ENCODE peak calls at places on chromosome 2, in ten cellular contexts. A is A549, Z is neuronal stem cell, T is hepatocyte, C is IMR-90, G is cardiac fibroblast, E is Peyer's patch, V is lung, R is foreskin fibroblast, U is upper lobe of right lung. M is an unnamed sample.

GRCh38 chr2:163771596-163771995 is 35.8 kb upstream of the FIGN start:
- DNase-seq in A (peak; percentile 2), Z (no peak), T (no peak), C (no peak), G (no peak), E (no peak), V (no peak), R (no peak), U (no peak), M (no peak)

GRCh38 chr2:177763532-177764265 is 308.9 kb downstream of the PDE11A start:
- DNase-seq in A (peak; percentile 45), Z (peak; percentile 77), T (peak; percentile 89), C (peak; percentile 58), G (peak; percentile 75), E (peak; percentile 70), V (peak; percentile 75), R (peak; percentile 38), U (peak; percentile 79), M (no peak)

GRCh38 chr2:60152226-60152833 is 401.1 kb downstream of the BCL11A start:
- DNase-seq in A (peak; percentile 8), Z (no peak), T (peak; percentile 42), C (peak; percentile 12), G (no peak), E (no peak), V (no peak), R (no peak), U (no peak), M (no peak)

GRCh38 chr2:171943869-171944268 is 21.6 kb downstream of the HAT1 start:
- DNase-seq in A (no peak), Z (no peak), T (no peak), C (no peak), G (no peak), E (no peak), V (no peak), R (no peak), U (no peak), M (no peak)

GRCh38 chr2:157777425-157777824 is 98.7 kb downstream of the ACVR1 start:
- DNase-seq in A (peak; percentile 24), Z (no peak), T (peak; percentile 44), C (peak; percentile 69), G (peak; percentile 77), E (no peak), V (peak; percentile 47), R (peak; percentile 42), U (no peak), M (peak; percentile 11)

GRCh38 chr2:241009601-241010530 is 11.4 kb downstream of the SNED1 start:
- DNase-seq in A (no peak), Z (no peak), T (peak; percentile 60), C (peak; percentile 50), G (peak; percentile 97), E (peak; percentile 54), V (peak; percentile 64), R (peak; percentile 70), U (peak; percentile 82), M (peak; percentile 79)

GRCh38 chr2:228675042-228675441 is 493.6 kb upstream of the SPHKAP start:
- DNase-seq in A (no peak), Z (no peak), T (no peak), C (peak; percentile 45), G (peak; percentile 84), E (no peak), V (no peak), R (peak; percentile 64), U (no peak), M (peak; percentile 32)

GRCh38 chr2:237529452-237530402 is 36.6 kb upstream of the PRLH start:
- DNase-seq in A (no peak), Z (no peak), T (no peak), C (no peak), G (no peak), E (no peak), V (no peak), R (no peak), U (no peak), M (no peak)

GRCh38 chr2:153213022-153213421 is 265.5 kb downstream of the RPRM start:
- DNase-seq in A (no peak), Z (no peak), T (no peak), C (no peak), G (no peak), E (no peak), V (no peak), R (no peak), U (no peak), M (no peak)
- H3K4me3 ChIP-seq in A (no peak overlapping the region), Z (no peak overlapping the region), T (no peak overlapping the region), C (no peak overlapping the region), G (no peak overlapping the region), E (no peak overlapping the region), V (no peak overlapping the region), R (no peak overlapping the region), U (no peak overlapping the region), M (no peak overlapping the region)

GRCh38 chr2:132420776-132421175 is 4.2 kb downstream of the GPR39 start:
- DNase-seq in A (no peak), Z (no peak), T (no peak), C (no peak), G (no peak), E (no peak), V (no peak), R (no peak), U (no peak), M (no peak)

GRCh38 chr2:132415256-132416079 is 1.1 kb upstream of the GPR39 start:
- DNase-seq in A (peak; percentile 21), Z (no peak), T (peak; percentile 36), C (peak; percentile 27), G (peak; percentile 11), E (no peak), V (no peak), R (peak; percentile 51), U (peak; percentile 68), M (no peak)

GRCh38 chr2:132417430-132418035 is 928 bp downstream of the GPR39 start:
- DNase-seq in A (no peak), Z (no peak), T (no peak), C (no peak), G (no peak), E (no peak), V (no peak), R (no peak), U (no peak), M (no peak)

GRCh38 chr2:132416080-132416911 is at the start of gene GPR39:
- DNase-seq in A (peak; percentile 88), Z (peak; percentile 48), T (peak; percentile 95), C (peak; percentile 96), G (peak; percentile 90), E (peak; percentile 95), V (peak; percentile 94), R (peak; percentile 99), U (peak; percentile 96), M (peak; percentile 84)

DNA sequence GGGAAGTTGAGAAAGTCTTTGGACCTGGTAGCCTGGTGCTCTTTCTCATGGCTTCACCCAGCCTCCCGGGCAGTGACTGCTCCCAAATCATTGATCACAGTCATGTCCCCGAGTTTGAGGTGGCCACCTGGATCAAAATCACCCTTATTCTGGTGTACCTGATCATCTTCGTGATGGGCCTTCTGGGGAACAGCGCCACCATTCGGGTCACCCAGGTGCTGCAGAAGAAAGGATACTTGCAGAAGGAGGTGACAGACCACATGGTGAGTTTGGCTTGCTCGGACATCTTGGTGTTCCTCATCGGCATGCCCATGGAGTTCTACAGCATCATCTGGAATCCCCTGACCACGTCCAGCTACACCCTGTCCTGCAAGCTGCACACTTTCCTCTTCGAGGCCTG is 391 bp downstream of the GPR39 start:
- DNase-seq in A (peak; percentile 27), Z (no peak), T (no peak), C (no peak), G (no peak), E (peak; percentile 55), V (no peak), R (no peak), U (peak; percentile 66), M (no peak)
- H3K4me3 ChIP-seq in A (peak overlapping the region; percentile 47), Z (no peak overlapping the region), T (peak overlapping the region; percentile 19), C (no peak overlapping the region), G (no peak overlapping the region), E (peak overlapping the region; percentile 31), V (no peak overlapping the region), R (peak overlapping the region; percentile 48), U (peak overlapping the region; percentile 57), M (no peak overlapping the region)

GRCh38 chr2:199455186-199455532 is 2.6 kb downstream of the SATB2 start:
- DNase-seq in A (no peak), Z (no peak), T (no peak), C (no peak), G (no peak), E (no peak), V (no peak), R (no peak), U (no peak), M (no peak)

GRCh38 chr2:199458017-199458805 is 472 bp upstream of the SATB2 start:
- DNase-seq in A (peak; percentile 28), Z (peak; percentile 41), T (peak; percentile 69), C (no peak), G (no peak), E (peak; percentile 77), V (no peak), R (peak; percentile 44), U (peak; percentile 67), M (no peak)

GRCh38 chr2:199456383-199457146 is 1.2 kb downstream of the SATB2 start:
- DNase-seq in A (peak; percentile 10), Z (no peak), T (no peak), C (no peak), G (no peak), E (no peak), V (no peak), R (no peak), U (no peak), M (no peak)

GRCh38 chr2:199457147-199458016 is at the start of gene SATB2:
- DNase-seq in A (peak; percentile 25), Z (peak; percentile 31), T (peak; percentile 56), C (peak; percentile 78), G (peak; percentile 21), E (peak; percentile 74), V (no peak), R (peak; percentile 74), U (peak; percentile 63), M (no peak)

DNA sequence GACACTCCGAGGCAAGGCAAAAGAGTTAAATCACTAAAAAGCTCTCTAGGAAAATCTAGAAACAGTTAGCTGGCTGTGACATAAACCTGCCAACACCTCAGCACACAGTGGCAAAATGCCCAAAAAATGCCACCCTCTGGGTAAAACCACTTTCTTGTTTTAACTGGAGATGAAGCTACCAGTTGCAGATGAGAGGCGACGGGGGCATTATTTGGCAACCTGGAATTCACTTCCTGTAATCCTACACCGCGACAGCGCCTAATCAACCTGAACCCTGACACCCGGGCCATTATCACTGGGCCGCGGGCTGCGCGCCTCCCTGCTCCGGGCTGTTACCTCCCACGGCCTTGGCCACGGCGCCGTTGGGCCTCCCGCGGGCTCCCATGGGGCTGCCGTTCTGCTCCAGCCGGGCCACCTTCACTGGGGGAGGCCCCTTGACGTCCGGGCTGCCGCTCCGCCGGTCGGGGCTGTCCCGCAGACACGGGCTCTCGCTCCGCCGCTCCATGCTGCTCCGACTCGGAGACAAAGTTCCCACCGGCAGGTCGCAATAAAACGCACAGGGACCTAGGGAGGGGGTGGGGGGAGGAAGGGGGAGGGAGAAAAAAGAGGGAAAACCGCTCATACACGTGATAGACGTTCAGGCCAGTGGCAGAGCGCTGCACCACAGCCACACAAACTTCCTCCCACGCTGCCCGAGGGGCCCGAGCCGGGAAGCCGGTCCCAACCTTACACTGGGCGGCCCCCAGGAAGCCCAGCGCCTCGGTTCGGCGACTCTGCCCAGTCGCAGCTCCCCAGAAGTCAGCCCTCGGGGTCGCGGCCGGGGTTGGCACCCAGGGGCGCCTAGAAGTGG is 2.0 kb downstream of the SATB2 start:
- DNase-seq in A (peak; percentile 13), Z (peak; percentile 65), T (peak; percentile 72), C (peak; percentile 31), G (peak; percentile 19), E (peak; percentile 90), V (no peak), R (no peak), U (peak; percentile 68), M (no peak)
- H3K4me3 ChIP-seq in A (peak overlapping the region; percentile 83), Z (peak overlapping the region; percentile 80), T (peak overlapping the region; percentile 52), C (peak overlapping the region; percentile 78), G (peak overlapping the region; percentile 31), E (peak overlapping the region; percentile 59), V (no peak overlapping the region), R (peak overlapping the region; percentile 86), U (peak overlapping the region; percentile 6), M (peak overlapping the region; percentile 91)

GRCh38 chr2:84327645-84328249 is 131.3 kb downstream of the SUCLG1 start:
- DNase-seq in A (no peak), Z (no peak), T (no peak), C (no peak), G (no peak), E (no peak), V (no peak), R (no peak), U (no peak), M (no peak)

GRCh38 chr2:84319566-84319965 is 139.5 kb downstream of the SUCLG1 start:
- DNase-seq in A (no peak), Z (no peak), T (no peak), C (no peak), G (no peak), E (no peak), V (no peak), R (no peak), U (no peak), M (no peak)

DNA sequence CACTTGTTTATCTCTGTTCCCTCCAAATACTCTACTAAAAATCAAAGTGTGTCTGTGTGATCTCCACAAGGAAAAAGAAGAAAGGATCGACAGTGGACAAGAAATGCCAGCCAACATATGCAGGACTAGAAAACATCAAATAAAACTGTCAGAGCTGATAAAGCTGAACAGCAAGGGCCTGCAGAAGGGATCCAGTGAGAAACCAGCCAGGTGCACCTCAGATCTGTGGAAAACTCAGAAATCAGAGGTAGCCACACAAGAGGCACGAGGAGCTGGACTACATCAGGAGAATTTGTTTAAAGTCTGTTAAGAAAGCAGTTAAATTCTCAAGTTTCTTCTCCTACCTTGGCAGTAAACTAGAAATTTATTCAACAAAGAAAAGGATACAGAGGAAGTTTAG is 135.2 kb downstream of the SUCLG1 start:
- DNase-seq in A (no peak), Z (no peak), T (no peak), C (no peak), G (no peak), E (no peak), V (no peak), R (no peak), U (no peak), M (no peak)
- H3K4me3 ChIP-seq in A (no peak overlapping the region), Z (no peak overlapping the region), T (no peak overlapping the region), C (no peak overlapping the region), G (no peak overlapping the region), E (no peak overlapping the region), V (no peak overlapping the region), R (no peak overlapping the region), U (no peak overlapping the region), M (no peak overlapping the region)